ENCODE peak calls at places on chromosomes 2 and 18, in six cellular contexts. One of them, this sample, is unnamed.

GRCh38 chr2:223008162-223008561 is 43.8 kb upstream of the KCNE4 start:
- DNase-seq in transverse colon: no peak
- DNase-seq in K562: no peak
- DNase-seq in body of pancreas: no peak
- DNase-seq in right lobe of liver: no peak
- DNase-seq in fibroblast of lung: peak; percentile 65
- DNase-seq in this sample: no peak

GRCh38 chr2:230913812-230914211 is 11.2 kb downstream of the GPR55 start:
- DNase-seq in transverse colon: no peak
- DNase-seq in K562: no peak
- DNase-seq in body of pancreas: no peak
- DNase-seq in right lobe of liver: no peak
- DNase-seq in fibroblast of lung: no peak
- DNase-seq in this sample: no peak

GRCh38 chr2:11333431-11334183 is 10.8 kb downstream of the ROCK2 start:
- DNase-seq in transverse colon: no peak
- DNase-seq in K562: no peak
- DNase-seq in body of pancreas: no peak
- DNase-seq in right lobe of liver: no peak
- DNase-seq in fibroblast of lung: no peak
- DNase-seq in this sample: no peak

GRCh38 chr18:27785815-27786537 is 391.0 kb downstream of the CDH2 start:
- DNase-seq in transverse colon: no peak
- DNase-seq in K562: no peak
- DNase-seq in body of pancreas: no peak
- DNase-seq in right lobe of liver: no peak
- DNase-seq in fibroblast of lung: no peak
- DNase-seq in this sample: no peak

GRCh38 chr18:48990497-48991298 is 39.9 kb upstream of the SMAD7 start:
- DNase-seq in transverse colon: no peak
- DNase-seq in K562: no peak
- DNase-seq in body of pancreas: no peak
- DNase-seq in right lobe of liver: no peak
- DNase-seq in fibroblast of lung: peak; percentile 75
- DNase-seq in this sample: peak; percentile 76

GRCh38 chr2:169291517-169291916 is 70.8 kb downstream of the LRP2 start:
- DNase-seq in transverse colon: no peak
- DNase-seq in K562: no peak
- DNase-seq in body of pancreas: no peak
- DNase-seq in right lobe of liver: no peak
- DNase-seq in fibroblast of lung: no peak
- DNase-seq in this sample: no peak

GRCh38 chr18:61546598-61546997 is 213.4 kb downstream of the CDH20 start:
- DNase-seq in transverse colon: no peak
- DNase-seq in K562: no peak
- DNase-seq in body of pancreas: no peak
- DNase-seq in right lobe of liver: no peak
- DNase-seq in fibroblast of lung: peak; percentile 67
- DNase-seq in this sample: no peak

GRCh38 chr2:240086563-240086962 is 33.2 kb upstream of the OR6B3 start:
- DNase-seq in transverse colon: no peak
- DNase-seq in K562: no peak
- DNase-seq in body of pancreas: no peak
- DNase-seq in right lobe of liver: no peak
- DNase-seq in fibroblast of lung: no peak
- DNase-seq in this sample: no peak

GRCh38 chr2:120820885-120821279 is 85.2 kb downstream of the GLI2 start:
- DNase-seq in transverse colon: no peak
- DNase-seq in K562: no peak
- DNase-seq in body of pancreas: no peak
- DNase-seq in right lobe of liver: no peak
- DNase-seq in fibroblast of lung: peak; percentile 87
- DNase-seq in this sample: peak; percentile 79

GRCh38 chr2:196176142-196176738 is 4.9 kb upstream of the STK17B start:
- DNase-seq in transverse colon: peak; percentile 77
- DNase-seq in K562: no peak
- DNase-seq in body of pancreas: no peak
- DNase-seq in right lobe of liver: no peak
- DNase-seq in fibroblast of lung: no peak
- DNase-seq in this sample: no peak

GRCh38 chr2:24456610-24457556 is 34.2 kb upstream of the NCOA1 start:
- DNase-seq in transverse colon: peak; percentile 54
- DNase-seq in K562: peak; percentile 84
- DNase-seq in body of pancreas: peak; percentile 49
- DNase-seq in right lobe of liver: no peak
- DNase-seq in fibroblast of lung: peak; percentile 83
- DNase-seq in this sample: peak; percentile 86

GRCh38 chr2:102078773-102079172 is 63.8 kb upstream of the IL1R1 start:
- DNase-seq in transverse colon: no peak
- DNase-seq in K562: no peak
- DNase-seq in body of pancreas: no peak
- DNase-seq in right lobe of liver: no peak
- DNase-seq in fibroblast of lung: no peak
- DNase-seq in this sample: no peak

GRCh38 chr2:74843371-74844298 is 9.7 kb downstream of the HK2 start:
- DNase-seq in transverse colon: peak; percentile 59
- DNase-seq in K562: no peak
- DNase-seq in body of pancreas: no peak
- DNase-seq in right lobe of liver: no peak
- DNase-seq in fibroblast of lung: peak; percentile 89
- DNase-seq in this sample: no peak

GRCh38 chr18:73511751-73512525 is 635.7 kb downstream of the FBXO15 start:
- DNase-seq in transverse colon: no peak
- DNase-seq in K562: no peak
- DNase-seq in body of pancreas: no peak
- DNase-seq in right lobe of liver: no peak
- DNase-seq in fibroblast of lung: peak; percentile 68
- DNase-seq in this sample: no peak

GRCh38 chr2:105397959-105398521 is 811 bp downstream of the FHL2 start:
- DNase-seq in transverse colon: no peak
- DNase-seq in K562: no peak
- DNase-seq in body of pancreas: no peak
- DNase-seq in right lobe of liver: no peak
- DNase-seq in fibroblast of lung: peak; percentile 39
- DNase-seq in this sample: no peak

GRCh38 chr2:211455225-211455841 is 898.9 kb downstream of the CPS1 start:
- DNase-seq in transverse colon: peak; percentile 11
- DNase-seq in K562: peak; percentile 6
- DNase-seq in body of pancreas: peak; percentile 45
- DNase-seq in right lobe of liver: no peak
- DNase-seq in fibroblast of lung: peak; percentile 23
- DNase-seq in this sample: no peak

GRCh38 chr2:173972636-173973035 is 7.5 kb upstream of the SP3 start:
- DNase-seq in transverse colon: no peak
- DNase-seq in K562: no peak
- DNase-seq in body of pancreas: no peak
- DNase-seq in right lobe of liver: no peak
- DNase-seq in fibroblast of lung: peak; percentile 70
- DNase-seq in this sample: no peak

DNA sequence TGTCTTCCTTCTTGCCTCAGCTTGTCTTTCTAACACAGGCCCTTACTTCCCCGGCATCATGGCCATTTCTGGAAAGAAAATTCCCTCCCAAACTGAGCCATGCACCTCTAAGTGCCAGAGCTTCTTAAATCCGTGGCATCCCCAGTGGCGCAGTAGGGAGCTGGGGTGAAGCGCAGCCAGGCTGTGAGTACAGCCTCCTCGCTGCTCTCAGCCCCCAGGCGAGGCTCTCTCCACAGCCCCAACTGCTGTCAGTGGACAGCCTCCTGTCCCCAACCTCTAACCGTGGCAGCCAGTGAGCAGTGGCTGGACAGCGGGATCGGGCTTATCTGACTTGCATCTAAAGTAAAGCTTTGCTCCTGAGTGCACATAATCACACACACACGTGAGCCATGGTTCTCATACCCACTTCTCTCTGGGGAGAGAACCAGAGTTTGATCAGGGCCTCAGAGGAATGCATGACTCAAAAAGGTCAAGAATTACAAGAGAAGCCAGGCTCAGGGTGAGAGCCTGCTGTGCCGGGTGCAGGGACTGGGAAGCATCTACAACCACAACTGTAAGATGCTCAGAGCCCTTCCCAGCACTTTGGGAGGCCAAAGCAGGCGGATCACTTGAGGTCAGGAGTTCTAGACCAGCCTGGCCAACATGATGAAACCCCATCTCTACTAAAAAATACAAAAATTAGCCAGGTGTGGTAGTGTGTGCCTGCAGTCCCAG is 50.7 kb downstream of the SFXN5 start:
- DNase-seq in transverse colon: no peak
- DNase-seq in K562: no peak
- DNase-seq in body of pancreas: no peak
- DNase-seq in right lobe of liver: peak; percentile 47
- DNase-seq in fibroblast of lung: peak; percentile 76
- DNase-seq in this sample: no peak
- H3K27ac ChIP-seq in transverse colon: no peak overlapping the region
- H3K27ac ChIP-seq in K562: no peak overlapping the region
- H3K27ac ChIP-seq in body of pancreas: no peak overlapping the region
- H3K27ac ChIP-seq in right lobe of liver: peak overlapping the region; percentile 58
- H3K27ac ChIP-seq in fibroblast of lung: peak overlapping the region; percentile 10
- H3K27ac ChIP-seq in this sample: no peak overlapping the region

DNA sequence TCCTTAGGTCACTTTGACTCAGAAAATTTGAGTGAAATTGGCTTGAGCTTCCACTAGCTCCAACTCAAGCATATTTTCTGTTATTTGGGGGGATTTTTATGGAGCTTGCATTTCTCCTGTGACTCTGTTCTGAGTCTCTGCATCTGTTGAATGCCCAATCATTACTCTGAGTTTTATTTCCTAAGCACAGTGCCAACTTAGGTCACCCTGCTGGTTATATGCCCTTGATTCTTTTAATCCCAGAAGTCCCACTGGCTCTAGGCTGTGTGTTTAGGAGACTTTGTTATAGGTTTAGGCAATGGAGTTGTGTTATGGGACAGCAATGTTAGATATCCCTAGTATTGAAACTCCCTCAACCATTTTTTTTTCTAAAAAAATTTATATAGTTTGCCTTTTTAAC is 198.2 kb upstream of the DTNA start:
- DNase-seq in transverse colon: no peak
- DNase-seq in K562: no peak
- DNase-seq in body of pancreas: no peak
- DNase-seq in right lobe of liver: no peak
- DNase-seq in fibroblast of lung: no peak
- DNase-seq in this sample: no peak
- H3K4me1 ChIP-seq in transverse colon: no peaks in the 10 kb centered on the region
- H3K4me1 ChIP-seq in K562: no peaks in the 10 kb centered on the region
- H3K4me1 ChIP-seq in body of pancreas: peaks cover 16% of the 10 kb centered on the region
- H3K4me1 ChIP-seq in right lobe of liver: no peaks in the 10 kb centered on the region
- H3K4me1 ChIP-seq in fibroblast of lung: no peaks in the 10 kb centered on the region
- H3K4me1 ChIP-seq in this sample: peaks cover 2% of the 10 kb centered on the region

GRCh38 chr2:144931976-144932375 is 412.1 kb upstream of the ZEB2 start:
- DNase-seq in transverse colon: no peak
- DNase-seq in K562: no peak
- DNase-seq in body of pancreas: no peak
- DNase-seq in right lobe of liver: no peak
- DNase-seq in fibroblast of lung: no peak
- DNase-seq in this sample: no peak
- H3K9me3 ChIP-seq in transverse colon: no peaks in the 10 kb centered on the region
- H3K9me3 ChIP-seq in K562: peaks cover 2% of the 10 kb centered on the region
- H3K9me3 ChIP-seq in body of pancreas: no peaks in the 10 kb centered on the region
- H3K9me3 ChIP-seq in right lobe of liver: no peaks in the 10 kb centered on the region
- H3K9me3 ChIP-seq in fibroblast of lung: no peaks in the 10 kb centered on the region
- H3K9me3 ChIP-seq in this sample: no peaks in the 10 kb centered on the region

DNA sequence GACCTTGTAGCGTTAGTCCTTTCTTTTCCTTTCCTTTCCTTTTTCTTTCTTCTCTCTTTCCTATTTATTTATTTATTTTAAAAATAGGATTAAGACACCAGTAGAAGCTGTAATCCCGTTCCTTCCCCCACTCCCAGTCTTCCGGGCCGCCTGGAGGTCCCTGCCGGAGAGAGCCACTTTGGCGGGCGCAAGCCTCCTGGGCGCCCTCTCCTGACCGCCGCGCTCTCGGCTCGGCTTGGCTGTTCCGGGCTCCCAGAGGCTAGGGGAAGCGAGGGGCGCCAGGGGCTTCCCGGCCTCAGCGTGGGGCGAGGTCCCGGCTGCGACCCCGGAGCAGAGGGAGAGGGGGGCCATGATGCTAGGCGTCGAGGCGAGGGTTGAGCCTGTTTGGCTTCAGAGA is 10.9 kb downstream of the MEIS1 start:
- DNase-seq in transverse colon: no peak
- DNase-seq in K562: no peak
- DNase-seq in body of pancreas: no peak
- DNase-seq in right lobe of liver: peak; percentile 23
- DNase-seq in fibroblast of lung: no peak
- DNase-seq in this sample: peak; percentile 53
- H3K27ac ChIP-seq in transverse colon: peak overlapping the region; percentile 96
- H3K27ac ChIP-seq in K562: no peak overlapping the region
- H3K27ac ChIP-seq in body of pancreas: peak overlapping the region; percentile 89
- H3K27ac ChIP-seq in right lobe of liver: peak overlapping the region; percentile 59
- H3K27ac ChIP-seq in fibroblast of lung: peak overlapping the region; percentile 97
- H3K27ac ChIP-seq in this sample: peak overlapping the region; percentile 95

GRCh38 chr2:64795024-64795592 is 141.4 kb upstream of the SERTAD2 start:
- DNase-seq in transverse colon: no peak
- DNase-seq in K562: no peak
- DNase-seq in body of pancreas: no peak
- DNase-seq in right lobe of liver: no peak
- DNase-seq in fibroblast of lung: no peak
- DNase-seq in this sample: no peak

GRCh38 chr2:64794426-64794995 is 140.8 kb upstream of the SERTAD2 start:
- DNase-seq in transverse colon: no peak
- DNase-seq in K562: no peak
- DNase-seq in body of pancreas: no peak
- DNase-seq in right lobe of liver: no peak
- DNase-seq in fibroblast of lung: no peak
- DNase-seq in this sample: no peak

GRCh38 chr2:64793701-64794100 is 140.0 kb upstream of the SERTAD2 start:
- DNase-seq in transverse colon: no peak
- DNase-seq in K562: no peak
- DNase-seq in body of pancreas: no peak
- DNase-seq in right lobe of liver: no peak
- DNase-seq in fibroblast of lung: peak; percentile 27
- DNase-seq in this sample: no peak

GRCh38 chr2:64792310-64792709 is 138.6 kb upstream of the SERTAD2 start:
- DNase-seq in transverse colon: no peak
- DNase-seq in K562: no peak
- DNase-seq in body of pancreas: no peak
- DNase-seq in right lobe of liver: no peak
- DNase-seq in fibroblast of lung: no peak
- DNase-seq in this sample: no peak

GRCh38 chr2:64792995-64793639 is 139.4 kb upstream of the SERTAD2 start:
- DNase-seq in transverse colon: no peak
- DNase-seq in K562: no peak
- DNase-seq in body of pancreas: no peak
- DNase-seq in right lobe of liver: no peak
- DNase-seq in fibroblast of lung: peak; percentile 60
- DNase-seq in this sample: no peak
- H3K4me1 ChIP-seq in transverse colon: peaks cover 3% of the 10 kb centered on the region
- H3K4me1 ChIP-seq in K562: peaks cover 6% of the 10 kb centered on the region
- H3K4me1 ChIP-seq in body of pancreas: peaks cover 15% of the 10 kb centered on the region
- H3K4me1 ChIP-seq in right lobe of liver: no peaks in the 10 kb centered on the region
- H3K4me1 ChIP-seq in fibroblast of lung: peaks cover 3% of the 10 kb centered on the region
- H3K4me1 ChIP-seq in this sample: no peaks in the 10 kb centered on the region